ENCODE peak calls at places on chromosomes 11 and 22, in seven cellular contexts. One of them, this sample, is unnamed.

GRCh38 chr11:36150986-36151385 is 138.2 kb downstream of the COMMD9 start:
- DNase-seq in transverse colon: no peak
- DNase-seq in stomach: no peak
- DNase-seq in esophagus muscularis mucosa: no peak
- DNase-seq in GM23338: no peak
- DNase-seq in breast epithelium: no peak
- DNase-seq in Panc1: no peak
- DNase-seq in this sample: no peak

GRCh38 chr22:48147404-48147803 is 1385.0 kb downstream of the TBC1D22A start:
- DNase-seq in Panc1: no peak
- DNase-seq in esophagus muscularis mucosa: no peak
- DNase-seq in GM23338: peak
- DNase-seq in stomach: no peak
- DNase-seq in transverse colon: no peak
- DNase-seq in breast epithelium: no peak
- DNase-seq in this sample: peak

GRCh38 chr11:69898123-69898522 is 78.9 kb upstream of the FGF3 start:
- DNase-seq in breast epithelium: no peak
- DNase-seq in Panc1: no peak
- DNase-seq in esophagus muscularis mucosa: no peak
- DNase-seq in transverse colon: no peak
- DNase-seq in GM23338: no peak
- DNase-seq in stomach: no peak
- DNase-seq in this sample: no peak

GRCh38 chr11:32420937-32421532 is 14.3 kb downstream of the WT1 start:
- DNase-seq in stomach: no peak
- DNase-seq in Panc1: no peak
- DNase-seq in GM23338: no peak
- DNase-seq in breast epithelium: no peak
- DNase-seq in transverse colon: no peak
- DNase-seq in esophagus muscularis mucosa: peak
- DNase-seq in this sample: no peak

GRCh38 chr11:113806403-113806802 is 26.8 kb downstream of the CLDN25 start:
- DNase-seq in stomach: no peak
- DNase-seq in transverse colon: peak
- DNase-seq in GM23338: peak
- DNase-seq in breast epithelium: no peak
- DNase-seq in esophagus muscularis mucosa: no peak
- DNase-seq in Panc1: no peak
- DNase-seq in this sample: no peak

GRCh38 chr22:25628494-25628893 is 64.0 kb downstream of the GRK3 start:
- DNase-seq in GM23338: no peak
- DNase-seq in Panc1: no peak
- DNase-seq in transverse colon: no peak
- DNase-seq in breast epithelium: no peak
- DNase-seq in stomach: no peak
- DNase-seq in esophagus muscularis mucosa: no peak
- DNase-seq in this sample: no peak

GRCh38 chr11:36409152-36409713 is 100.8 kb downstream of the TRAF6 start:
- DNase-seq in esophagus muscularis mucosa: no peak
- DNase-seq in transverse colon: no peak
- DNase-seq in breast epithelium: no peak
- DNase-seq in GM23338: no peak
- DNase-seq in Panc1: no peak
- DNase-seq in stomach: no peak
- DNase-seq in this sample: no peak

GRCh38 chr11:94507485-94507884 is 4.8 kb upstream of the C11orf97 start:
- DNase-seq in breast epithelium: no peak
- DNase-seq in Panc1: no peak
- DNase-seq in stomach: no peak
- DNase-seq in esophagus muscularis mucosa: no peak
- DNase-seq in transverse colon: no peak
- DNase-seq in GM23338: no peak
- DNase-seq in this sample: no peak

GRCh38 chr22:45531441-45531840 is 28.8 kb downstream of the FBLN1 start:
- DNase-seq in breast epithelium: no peak
- DNase-seq in Panc1: no peak
- DNase-seq in esophagus muscularis mucosa: no peak
- DNase-seq in GM23338: no peak
- DNase-seq in stomach: no peak
- DNase-seq in transverse colon: no peak
- DNase-seq in this sample: no peak

GRCh38 chr11:68690671-68691401 is 6.5 kb downstream of the GAL start:
- DNase-seq in breast epithelium: no peak
- DNase-seq in esophagus muscularis mucosa: no peak
- DNase-seq in Panc1: no peak
- DNase-seq in transverse colon: no peak
- DNase-seq in GM23338: no peak
- DNase-seq in stomach: no peak
- DNase-seq in this sample: peak

GRCh38 chr11:15379483-15379882 is 264.8 kb downstream of the INSC start:
- DNase-seq in stomach: no peak
- DNase-seq in esophagus muscularis mucosa: no peak
- DNase-seq in GM23338: peak
- DNase-seq in transverse colon: no peak
- DNase-seq in breast epithelium: no peak
- DNase-seq in Panc1: no peak
- DNase-seq in this sample: no peak

GRCh38 chr22:30636226-30637077 is 871 bp downstream of the SLC35E4 start:
- DNase-seq in Panc1: no peak
- DNase-seq in GM23338: peak
- DNase-seq in stomach: peak
- DNase-seq in transverse colon: peak
- DNase-seq in esophagus muscularis mucosa: no peak
- DNase-seq in breast epithelium: peak
- DNase-seq in this sample: no peak

DNA sequence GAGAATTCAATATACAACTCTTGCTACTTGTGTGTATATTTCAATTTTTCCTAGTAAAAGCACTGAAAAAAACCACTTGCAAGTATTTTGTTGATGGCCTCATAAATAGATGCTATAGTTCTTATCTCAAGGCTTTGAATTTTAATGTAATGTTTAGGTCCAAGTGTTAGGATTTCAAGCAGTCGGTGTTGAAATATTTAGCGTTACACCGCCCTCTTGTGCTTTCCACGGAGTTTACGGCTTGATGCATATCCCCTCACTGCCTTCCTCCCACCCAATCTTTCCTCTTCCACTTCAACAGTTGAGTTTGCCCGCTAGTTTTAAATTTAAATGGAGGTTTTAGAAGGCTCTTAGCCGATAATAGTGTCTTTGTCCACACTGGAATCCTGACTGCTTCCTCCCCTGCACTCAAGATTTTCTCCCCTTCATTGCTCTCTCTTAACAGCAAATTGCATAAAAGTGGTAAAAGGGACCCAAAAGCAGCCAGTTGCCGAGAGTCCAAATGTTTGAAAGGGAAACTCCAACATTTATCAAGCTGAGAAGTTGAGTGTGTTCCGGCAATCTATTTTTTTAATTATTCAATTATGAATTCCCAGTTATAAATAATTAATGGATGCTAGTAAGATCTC is 25.9 kb upstream of the HTATIP2 start:
- DNase-seq in transverse colon: peak
- DNase-seq in esophagus muscularis mucosa: no peak
- DNase-seq in stomach: no peak
- DNase-seq in Panc1: no peak
- DNase-seq in breast epithelium: no peak
- DNase-seq in GM23338: peak
- DNase-seq in this sample: no peak
- TF ChIP-seq CTCF in transverse colon: peak
- TF ChIP-seq CTCF in esophagus muscularis mucosa: no peak
- TF ChIP-seq CTCF in stomach: no peak
- TF ChIP-seq CTCF in Panc1: peak
- TF ChIP-seq CTCF in breast epithelium: no peak
- TF ChIP-seq CTCF in GM23338: peak
- TF ChIP-seq CTCF in this sample: no peak

DNA sequence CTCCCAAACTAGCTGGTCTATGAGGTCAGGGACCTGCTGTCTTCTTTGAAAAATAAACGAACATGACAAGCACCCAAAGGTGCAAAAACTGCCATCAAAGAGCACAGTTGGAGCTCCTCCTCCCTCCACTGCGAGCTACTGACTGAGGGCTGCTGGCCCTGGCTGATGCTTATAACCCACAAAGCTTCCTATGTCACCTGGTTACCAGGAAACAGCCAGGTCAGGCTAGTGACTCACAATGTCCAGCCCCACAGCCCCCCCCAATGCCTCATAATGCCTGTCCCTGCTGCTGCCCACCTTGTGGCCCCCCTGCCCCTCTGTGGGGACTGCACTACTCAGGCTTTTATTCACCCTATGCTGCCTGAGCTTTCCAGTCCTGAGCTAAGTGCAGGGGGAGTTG is at the start of gene DRICH1:
- DNase-seq in esophagus muscularis mucosa: no peak
- DNase-seq in transverse colon: no peak
- DNase-seq in breast epithelium: no peak
- DNase-seq in Panc1: no peak
- DNase-seq in GM23338: no peak
- DNase-seq in stomach: no peak
- DNase-seq in this sample: no peak
- TF ChIP-seq POLR2AphosphoS5 in esophagus muscularis mucosa: no peak
- TF ChIP-seq POLR2AphosphoS5 in transverse colon: no peak
- TF ChIP-seq POLR2AphosphoS5 in breast epithelium: no peak
- TF ChIP-seq POLR2AphosphoS5 in Panc1: no peak
- TF ChIP-seq POLR2AphosphoS5 in GM23338: no peak
- TF ChIP-seq POLR2AphosphoS5 in stomach: no peak
- TF ChIP-seq POLR2AphosphoS5 in this sample: no peak

GRCh38 chr11:71338806-71339177 is 86.4 kb upstream of the SHANK2 start:
- DNase-seq in esophagus muscularis mucosa: no peak
- DNase-seq in breast epithelium: no peak
- DNase-seq in transverse colon: no peak
- DNase-seq in stomach: no peak
- DNase-seq in GM23338: no peak
- DNase-seq in Panc1: no peak
- DNase-seq in this sample: no peak
- H3K4me3 ChIP-seq in esophagus muscularis mucosa: no peak
- H3K4me3 ChIP-seq in breast epithelium: peak
- H3K4me3 ChIP-seq in transverse colon: no peak
- H3K4me3 ChIP-seq in stomach: no peak
- H3K4me3 ChIP-seq in GM23338: no peak
- H3K4me3 ChIP-seq in Panc1: no peak
- H3K4me3 ChIP-seq in this sample: peak

GRCh38 chr22:39292561-39293074 is 26.8 kb downstream of the RPL3 start:
- DNase-seq in stomach: peak
- DNase-seq in transverse colon: peak
- DNase-seq in Panc1: no peak
- DNase-seq in esophagus muscularis mucosa: peak
- DNase-seq in breast epithelium: peak
- DNase-seq in GM23338: peak
- DNase-seq in this sample: peak

GRCh38 chr22:39290248-39290720 is 29.1 kb downstream of the RPL3 start:
- DNase-seq in transverse colon: no peak
- DNase-seq in GM23338: no peak
- DNase-seq in Panc1: no peak
- DNase-seq in breast epithelium: no peak
- DNase-seq in esophagus muscularis mucosa: no peak
- DNase-seq in stomach: no peak
- DNase-seq in this sample: no peak

GRCh38 chr22:39292002-39292401 is 27.4 kb downstream of the RPL3 start:
- DNase-seq in esophagus muscularis mucosa: no peak
- DNase-seq in transverse colon: no peak
- DNase-seq in breast epithelium: peak
- DNase-seq in stomach: no peak
- DNase-seq in Panc1: no peak
- DNase-seq in GM23338: no peak
- DNase-seq in this sample: no peak

GRCh38 chr22:39290724-39291161 is 28.7 kb downstream of the RPL3 start:
- DNase-seq in GM23338: no peak
- DNase-seq in transverse colon: no peak
- DNase-seq in breast epithelium: peak
- DNase-seq in esophagus muscularis mucosa: no peak
- DNase-seq in Panc1: no peak
- DNase-seq in stomach: peak
- DNase-seq in this sample: no peak

GRCh38 chr22:39291501-39291900 is 27.9 kb downstream of the RPL3 start:
- DNase-seq in esophagus muscularis mucosa: no peak
- DNase-seq in stomach: no peak
- DNase-seq in transverse colon: no peak
- DNase-seq in Panc1: no peak
- DNase-seq in breast epithelium: no peak
- DNase-seq in GM23338: no peak
- DNase-seq in this sample: no peak
- TF ChIP-seq CTCF in esophagus muscularis mucosa: no peak
- TF ChIP-seq CTCF in stomach: no peak
- TF ChIP-seq CTCF in transverse colon: no peak
- TF ChIP-seq CTCF in Panc1: no peak
- TF ChIP-seq CTCF in breast epithelium: no peak
- TF ChIP-seq CTCF in GM23338: peak
- TF ChIP-seq CTCF in this sample: no peak

GRCh38 chr11:16832193-16832539 is 93.7 kb downstream of the C11orf58 start:
- DNase-seq in stomach: no peak
- DNase-seq in esophagus muscularis mucosa: no peak
- DNase-seq in transverse colon: no peak
- DNase-seq in breast epithelium: no peak
- DNase-seq in Panc1: no peak
- DNase-seq in GM23338: no peak
- DNase-seq in this sample: no peak

GRCh38 chr11:16833026-16833425 is 94.6 kb downstream of the C11orf58 start:
- DNase-seq in transverse colon: no peak
- DNase-seq in esophagus muscularis mucosa: no peak
- DNase-seq in breast epithelium: no peak
- DNase-seq in Panc1: no peak
- DNase-seq in stomach: no peak
- DNase-seq in GM23338: no peak
- DNase-seq in this sample: no peak

GRCh38 chr11:16834384-16834783 is 95.9 kb downstream of the C11orf58 start:
- DNase-seq in stomach: no peak
- DNase-seq in transverse colon: no peak
- DNase-seq in Panc1: no peak
- DNase-seq in esophagus muscularis mucosa: no peak
- DNase-seq in breast epithelium: no peak
- DNase-seq in GM23338: no peak
- DNase-seq in this sample: no peak

GRCh38 chr11:16827139-16827538 is 88.7 kb downstream of the C11orf58 start:
- DNase-seq in stomach: no peak
- DNase-seq in transverse colon: no peak
- DNase-seq in esophagus muscularis mucosa: no peak
- DNase-seq in Panc1: no peak
- DNase-seq in GM23338: no peak
- DNase-seq in breast epithelium: no peak
- DNase-seq in this sample: no peak

GRCh38 chr11:16831281-16832192 is 93.1 kb downstream of the C11orf58 start:
- DNase-seq in esophagus muscularis mucosa: no peak
- DNase-seq in GM23338: no peak
- DNase-seq in breast epithelium: no peak
- DNase-seq in Panc1: no peak
- DNase-seq in transverse colon: no peak
- DNase-seq in stomach: no peak
- DNase-seq in this sample: no peak
- TF ChIP-seq POLR2AphosphoS5 in esophagus muscularis mucosa: no peak
- TF ChIP-seq POLR2AphosphoS5 in GM23338: no peak
- TF ChIP-seq POLR2AphosphoS5 in breast epithelium: no peak
- TF ChIP-seq POLR2AphosphoS5 in Panc1: no peak
- TF ChIP-seq POLR2AphosphoS5 in transverse colon: no peak
- TF ChIP-seq POLR2AphosphoS5 in stomach: no peak
- TF ChIP-seq POLR2AphosphoS5 in this sample: no peak